ENCODE peak calls at places on chromosome 10, in five cellular contexts. One of them, this sample, is unnamed.

GRCh38 chr10:35135861-35136260 is 9.2 kb downstream of the CREM start:
- DNase-seq in esophagus muscularis mucosa: no peak
- DNase-seq in lower lobe of right lung: no peak
- DNase-seq in MM.1S: no peak
- DNase-seq in cardiac muscle cell: no peak
- DNase-seq in this sample: no peak

GRCh38 chr10:104120903-104121484 is 977 bp upstream of the SFR1 start:
- DNase-seq in esophagus muscularis mucosa: peak
- DNase-seq in MM.1S: peak
- DNase-seq in lower lobe of right lung: peak
- DNase-seq in cardiac muscle cell: peak
- DNase-seq in this sample: peak

GRCh38 chr10:44995914-44996633 is 4.6 kb upstream of the ZNF22 start:
- DNase-seq in esophagus muscularis mucosa: peak
- DNase-seq in cardiac muscle cell: peak
- DNase-seq in MM.1S: no peak
- DNase-seq in lower lobe of right lung: no peak
- DNase-seq in this sample: no peak

GRCh38 chr10:117135026-117135372 is 3.1 kb downstream of the VAX1 start:
- DNase-seq in MM.1S: no peak
- DNase-seq in lower lobe of right lung: no peak
- DNase-seq in esophagus muscularis mucosa: no peak
- DNase-seq in cardiac muscle cell: no peak
- DNase-seq in this sample: no peak

GRCh38 chr10:42969909-42970308 is 107.0 kb upstream of the RET start:
- DNase-seq in lower lobe of right lung: no peak
- DNase-seq in cardiac muscle cell: no peak
- DNase-seq in MM.1S: no peak
- DNase-seq in esophagus muscularis mucosa: no peak
- DNase-seq in this sample: no peak

GRCh38 chr10:132945894-132946255 is 3.5 kb upstream of the CFAP46 start:
- DNase-seq in cardiac muscle cell: no peak
- DNase-seq in esophagus muscularis mucosa: no peak
- DNase-seq in lower lobe of right lung: no peak
- DNase-seq in MM.1S: no peak
- DNase-seq in this sample: no peak

GRCh38 chr10:69446650-69447151 is 4.6 kb upstream of the TSPAN15 start:
- DNase-seq in esophagus muscularis mucosa: no peak
- DNase-seq in cardiac muscle cell: no peak
- DNase-seq in MM.1S: no peak
- DNase-seq in lower lobe of right lung: no peak
- DNase-seq in this sample: peak

GRCh38 chr10:35372329-35372728 is 36.0 kb downstream of the CCNY start:
- DNase-seq in lower lobe of right lung: peak
- DNase-seq in esophagus muscularis mucosa: no peak
- DNase-seq in cardiac muscle cell: peak
- DNase-seq in MM.1S: no peak
- DNase-seq in this sample: no peak

GRCh38 chr10:6231730-6232129 is 29.0 kb downstream of the PFKFB3 start:
- DNase-seq in lower lobe of right lung: peak
- DNase-seq in esophagus muscularis mucosa: no peak
- DNase-seq in cardiac muscle cell: no peak
- DNase-seq in MM.1S: no peak
- DNase-seq in this sample: no peak

GRCh38 chr10:91571671-91572070 is 61.2 kb downstream of the PPP1R3C start:
- DNase-seq in MM.1S: no peak
- DNase-seq in lower lobe of right lung: no peak
- DNase-seq in cardiac muscle cell: no peak
- DNase-seq in esophagus muscularis mucosa: no peak
- DNase-seq in this sample: no peak

GRCh38 chr10:73627300-73627699 is 14.0 kb downstream of the MYOZ1 start:
- DNase-seq in esophagus muscularis mucosa: no peak
- DNase-seq in lower lobe of right lung: no peak
- DNase-seq in MM.1S: no peak
- DNase-seq in cardiac muscle cell: no peak
- DNase-seq in this sample: no peak
- H3K4me3 ChIP-seq in esophagus muscularis mucosa: no peak
- H3K4me3 ChIP-seq in lower lobe of right lung: no peak
- H3K4me3 ChIP-seq in MM.1S: no peak
- H3K4me3 ChIP-seq in cardiac muscle cell: no peak
- H3K4me3 ChIP-seq in this sample: no peak

DNA sequence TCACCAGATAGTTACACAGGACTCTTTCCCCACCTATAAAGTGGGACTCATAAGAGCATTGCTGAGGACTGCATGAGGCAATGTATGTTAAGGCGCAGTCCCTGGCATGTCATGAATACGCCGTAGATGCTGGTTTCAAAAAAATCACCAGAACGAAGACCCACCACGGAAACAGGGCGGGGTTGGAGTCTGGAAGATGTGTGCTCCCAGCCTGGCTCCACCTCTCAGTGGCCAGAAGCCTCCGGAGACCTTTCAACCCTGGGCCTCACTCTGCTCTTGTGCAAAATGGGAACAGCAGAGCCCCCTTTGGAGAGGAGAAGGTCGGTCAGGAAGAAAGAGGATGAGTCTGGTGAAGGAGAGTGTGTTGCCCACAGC is 12.4 kb upstream of the ZMIZ1 start:
- DNase-seq in MM.1S: no peak
- DNase-seq in esophagus muscularis mucosa: no peak
- DNase-seq in lower lobe of right lung: peak
- DNase-seq in cardiac muscle cell: no peak
- DNase-seq in this sample: no peak
- TF ChIP-seq CTCF in MM.1S: no peak
- TF ChIP-seq CTCF in esophagus muscularis mucosa: no peak
- TF ChIP-seq CTCF in lower lobe of right lung: no peak
- TF ChIP-seq CTCF in cardiac muscle cell: no peak
- TF ChIP-seq CTCF in this sample: no peak

GRCh38 chr10:63206576-63206975 is 73.4 kb downstream of the NRBF2 start:
- DNase-seq in esophagus muscularis mucosa: no peak
- DNase-seq in MM.1S: peak
- DNase-seq in cardiac muscle cell: no peak
- DNase-seq in lower lobe of right lung: no peak
- DNase-seq in this sample: no peak
- H3K4me3 ChIP-seq in esophagus muscularis mucosa: no peak
- H3K4me3 ChIP-seq in MM.1S: peak
- H3K4me3 ChIP-seq in cardiac muscle cell: no peak
- H3K4me3 ChIP-seq in lower lobe of right lung: no peak
- H3K4me3 ChIP-seq in this sample: no peak

DNA sequence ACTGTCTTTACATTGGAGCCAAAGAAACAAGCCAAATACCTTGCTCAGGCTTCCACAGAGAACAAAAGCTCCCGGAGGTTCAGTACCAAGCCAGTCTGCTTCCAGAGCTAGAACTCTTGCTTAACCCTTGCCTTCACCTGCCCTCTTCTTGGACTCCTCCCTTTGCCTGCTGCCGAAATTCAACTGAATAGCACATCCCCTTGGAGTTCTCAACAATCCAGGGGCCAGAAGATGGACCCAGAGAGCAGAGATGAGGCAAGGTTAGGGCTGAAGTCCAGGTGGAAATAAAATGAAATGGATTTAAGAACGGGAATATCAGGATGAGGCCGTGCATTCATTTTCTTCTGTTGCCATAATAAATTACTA is 876 bp upstream of the PIK3AP1 start:
- DNase-seq in esophagus muscularis mucosa: no peak
- DNase-seq in MM.1S: no peak
- DNase-seq in lower lobe of right lung: no peak
- DNase-seq in cardiac muscle cell: no peak
- DNase-seq in this sample: no peak
- TF ChIP-seq CTCF in esophagus muscularis mucosa: no peak
- TF ChIP-seq CTCF in MM.1S: peak
- TF ChIP-seq CTCF in lower lobe of right lung: no peak
- TF ChIP-seq CTCF in cardiac muscle cell: no peak
- TF ChIP-seq CTCF in this sample: no peak

GRCh38 chr10:61899045-61899444 is 2.5 kb upstream of the ARID5B start:
- DNase-seq in esophagus muscularis mucosa: no peak
- DNase-seq in lower lobe of right lung: no peak
- DNase-seq in cardiac muscle cell: no peak
- DNase-seq in MM.1S: peak
- DNase-seq in this sample: no peak

GRCh38 chr10:61897671-61898434 is 3.6 kb upstream of the ARID5B start:
- DNase-seq in esophagus muscularis mucosa: no peak
- DNase-seq in cardiac muscle cell: peak
- DNase-seq in lower lobe of right lung: peak
- DNase-seq in MM.1S: peak
- DNase-seq in this sample: no peak

GRCh38 chr10:61898435-61898778 is 3.1 kb upstream of the ARID5B start:
- DNase-seq in MM.1S: peak
- DNase-seq in lower lobe of right lung: no peak
- DNase-seq in esophagus muscularis mucosa: no peak
- DNase-seq in cardiac muscle cell: no peak
- DNase-seq in this sample: no peak

GRCh38 chr10:61895898-61896605 is 5.4 kb upstream of the ARID5B start:
- DNase-seq in MM.1S: no peak
- DNase-seq in lower lobe of right lung: no peak
- DNase-seq in cardiac muscle cell: no peak
- DNase-seq in esophagus muscularis mucosa: no peak
- DNase-seq in this sample: no peak

GRCh38 chr10:61896854-61897661 is 4.4 kb upstream of the ARID5B start:
- DNase-seq in esophagus muscularis mucosa: no peak
- DNase-seq in lower lobe of right lung: peak
- DNase-seq in MM.1S: peak
- DNase-seq in cardiac muscle cell: peak
- DNase-seq in this sample: no peak
- H3K4me3 ChIP-seq in esophagus muscularis mucosa: peak
- H3K4me3 ChIP-seq in lower lobe of right lung: peak
- H3K4me3 ChIP-seq in MM.1S: peak
- H3K4me3 ChIP-seq in cardiac muscle cell: peak
- H3K4me3 ChIP-seq in this sample: peak

GRCh38 chr10:20916976-20917375 is 19.9 kb upstream of the NEBL start:
- DNase-seq in cardiac muscle cell: no peak
- DNase-seq in MM.1S: no peak
- DNase-seq in lower lobe of right lung: no peak
- DNase-seq in esophagus muscularis mucosa: no peak
- DNase-seq in this sample: no peak

GRCh38 chr10:20912969-20913368 is 15.9 kb upstream of the NEBL start:
- DNase-seq in esophagus muscularis mucosa: no peak
- DNase-seq in MM.1S: no peak
- DNase-seq in cardiac muscle cell: no peak
- DNase-seq in lower lobe of right lung: no peak
- DNase-seq in this sample: no peak

GRCh38 chr10:20909801-20910200 is 12.7 kb upstream of the NEBL start:
- DNase-seq in cardiac muscle cell: no peak
- DNase-seq in lower lobe of right lung: no peak
- DNase-seq in MM.1S: no peak
- DNase-seq in esophagus muscularis mucosa: no peak
- DNase-seq in this sample: no peak

GRCh38 chr10:20911626-20912025 is 14.5 kb upstream of the NEBL start:
- DNase-seq in MM.1S: no peak
- DNase-seq in esophagus muscularis mucosa: no peak
- DNase-seq in lower lobe of right lung: no peak
- DNase-seq in cardiac muscle cell: no peak
- DNase-seq in this sample: no peak
- TF ChIP-seq CTCF in MM.1S: no peak
- TF ChIP-seq CTCF in esophagus muscularis mucosa: no peak
- TF ChIP-seq CTCF in lower lobe of right lung: no peak
- TF ChIP-seq CTCF in cardiac muscle cell: no peak
- TF ChIP-seq CTCF in this sample: no peak

GRCh38 chr10:49105076-49105475 is 10.2 kb downstream of the VSTM4 start:
- DNase-seq in lower lobe of right lung: no peak
- DNase-seq in MM.1S: no peak
- DNase-seq in cardiac muscle cell: no peak
- DNase-seq in esophagus muscularis mucosa: no peak
- DNase-seq in this sample: no peak

GRCh38 chr10:49108656-49109055 is 6.7 kb downstream of the VSTM4 start:
- DNase-seq in cardiac muscle cell: no peak
- DNase-seq in MM.1S: no peak
- DNase-seq in lower lobe of right lung: no peak
- DNase-seq in esophagus muscularis mucosa: no peak
- DNase-seq in this sample: no peak

GRCh38 chr10:49107890-49108274 is 7.4 kb downstream of the VSTM4 start:
- DNase-seq in cardiac muscle cell: no peak
- DNase-seq in esophagus muscularis mucosa: no peak
- DNase-seq in MM.1S: no peak
- DNase-seq in lower lobe of right lung: no peak
- DNase-seq in this sample: no peak

GRCh38 chr10:49106451-49106850 is 8.9 kb downstream of the VSTM4 start:
- DNase-seq in lower lobe of right lung: no peak
- DNase-seq in cardiac muscle cell: no peak
- DNase-seq in MM.1S: no peak
- DNase-seq in esophagus muscularis mucosa: no peak
- DNase-seq in this sample: no peak

GRCh38 chr10:49107111-49107889 is 8.0 kb downstream of the VSTM4 start:
- DNase-seq in cardiac muscle cell: no peak
- DNase-seq in esophagus muscularis mucosa: no peak
- DNase-seq in MM.1S: no peak
- DNase-seq in lower lobe of right lung: no peak
- DNase-seq in this sample: no peak
- H3K4me3 ChIP-seq in cardiac muscle cell: no peak
- H3K4me3 ChIP-seq in esophagus muscularis mucosa: no peak
- H3K4me3 ChIP-seq in MM.1S: no peak
- H3K4me3 ChIP-seq in lower lobe of right lung: no peak
- H3K4me3 ChIP-seq in this sample: no peak

This sample was measured in AG04449.